ENCODE peak calls at places on chromosomes 7 and 10, in nine cellular contexts. U is sigmoid colon, Q is HCT116, K is lower leg skin, N is lower lobe of right lung, W is BE2C, J is fibroblast of lung, C is RWPE1, B is AG09319. O is an unnamed sample.

GRCh38 chr10:112797221-112797620 is 152.8 kb upstream of the TCF7L2 start:
- DNase-seq in K (no peak), W (no peak), N (no peak), B (no peak), Q (no peak), U (no peak), C (no peak), J (no peak), O (no peak)

GRCh38 chr10:803041-803741 is 113.7 kb upstream of the DIP2C start:
- DNase-seq in Q (no peak), J (no peak), W (no peak), U (peak; percentile 60), K (no peak), C (no peak), B (no peak), N (no peak), O (no peak)

GRCh38 chr10:104323721-104324686 is 14.3 kb downstream of the ITPRIP start:
- DNase-seq in K (no peak), B (no peak), J (no peak), Q (no peak), N (peak; percentile 86), U (peak; percentile 78), C (no peak), W (no peak), O (no peak)

GRCh38 chr7:1412322-1413261 is 46.7 kb downstream of the MICALL2 start:
- DNase-seq in Q (peak; percentile 77), C (peak; percentile 99), J (peak; percentile 78), B (peak; percentile 49), U (peak; percentile 82), N (peak; percentile 93), K (peak; percentile 44), W (peak; percentile 97), O (no peak)

GRCh38 chr7:147078324-147078723 is 961.7 kb downstream of the CNTNAP2 start:
- DNase-seq in K (no peak), B (no peak), W (no peak), N (no peak), U (no peak), Q (no peak), J (no peak), C (no peak), O (no peak)

GRCh38 chr7:10475940-10476641 is 497.6 kb upstream of the PHF14 start:
- DNase-seq in C (no peak), B (no peak), W (no peak), K (no peak), J (no peak), Q (no peak), N (no peak), U (no peak), O (no peak)

GRCh38 chr7:100158229-100159098 is at the start of gene TRAPPC14:
- DNase-seq in W (peak; percentile 96), B (no peak), J (peak; percentile 71), N (peak; percentile 98), K (peak; percentile 87), U (peak; percentile 94), C (peak; percentile 97), Q (no peak), O (no peak)

GRCh38 chr7:27080844-27081423 is 14.9 kb downstream of the HOXA1 start:
- DNase-seq in Q (no peak), B (no peak), K (no peak), C (peak; percentile 86), J (no peak), W (no peak), U (no peak), N (no peak), O (no peak)

GRCh38 chr7:133255461-133255860 is 2.6 kb downstream of the EXOC4 start:
- DNase-seq in J (peak; percentile 40), N (no peak), W (no peak), C (no peak), U (no peak), B (no peak), K (no peak), Q (no peak), O (no peak)

GRCh38 chr7:81468516-81468915 is 301.3 kb downstream of the HGF start:
- DNase-seq in W (no peak), C (no peak), N (no peak), K (no peak), Q (no peak), B (no peak), J (no peak), U (no peak), O (no peak)

GRCh38 chr10:122189185-122189584 is 81.9 kb upstream of the BTBD16 start:
- DNase-seq in N (no peak), C (no peak), K (no peak), Q (no peak), W (no peak), U (no peak), J (no peak), B (no peak), O (no peak)

GRCh38 chr7:76020031-76020714 is 25.8 kb upstream of the TMEM120A start:
- DNase-seq in Q (peak; percentile 47), C (peak; percentile 63), J (peak; percentile 67), N (peak; percentile 82), K (peak; percentile 48), B (peak; percentile 25), W (peak; percentile 78), U (peak; percentile 82), O (no peak)

GRCh38 chr7:12638851-12639467 is 48.5 kb upstream of the ARL4A start:
- DNase-seq in K (no peak), Q (peak; percentile 36), W (no peak), U (no peak), J (peak; percentile 66), C (peak; percentile 42), B (no peak), N (no peak), O (peak; percentile 10)

GRCh38 chr10:130498934-130499333 is 362.7 kb downstream of the GLRX3 start:
- DNase-seq in C (no peak), J (no peak), B (no peak), W (no peak), Q (no peak), K (no peak), U (no peak), N (no peak), O (no peak)

GRCh38 chr10:51014680-51015425 is 59.4 kb upstream of the PRKG1 start:
- DNase-seq in Q (no peak), C (no peak), N (no peak), U (no peak), B (no peak), W (no peak), J (peak; percentile 73), K (no peak), O (no peak)

DNA sequence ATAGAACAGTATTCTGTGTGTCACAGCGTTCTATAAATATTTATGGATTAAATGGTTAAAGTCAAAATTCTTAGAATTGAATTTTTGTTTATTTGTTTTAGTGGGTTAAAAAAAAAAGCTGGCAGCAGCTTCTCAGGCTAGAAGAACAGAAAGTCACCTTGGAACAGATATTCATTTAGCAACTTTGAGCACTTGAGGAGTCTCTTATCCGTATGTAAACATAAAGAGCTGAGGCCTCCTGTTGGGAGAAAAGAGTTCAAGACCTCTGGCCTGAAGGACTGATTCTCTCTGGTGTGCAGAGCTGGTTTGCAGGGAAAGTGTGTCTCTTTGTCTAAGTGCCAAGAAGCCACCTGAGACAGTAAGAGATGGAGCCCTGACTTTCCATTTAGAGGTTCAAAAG is 109.9 kb downstream of the HERPUD2 start:
- DNase-seq in B (no peak), U (no peak), K (no peak), W (no peak), C (no peak), N (no peak), J (no peak), Q (no peak), O (no peak)
- TF ChIP-seq CTCF in B (no peak), U (no peak), K (no peak), W (no peak), C (no peak), N (no peak), J (no peak), Q (no peak), O (no peak)

DNA sequence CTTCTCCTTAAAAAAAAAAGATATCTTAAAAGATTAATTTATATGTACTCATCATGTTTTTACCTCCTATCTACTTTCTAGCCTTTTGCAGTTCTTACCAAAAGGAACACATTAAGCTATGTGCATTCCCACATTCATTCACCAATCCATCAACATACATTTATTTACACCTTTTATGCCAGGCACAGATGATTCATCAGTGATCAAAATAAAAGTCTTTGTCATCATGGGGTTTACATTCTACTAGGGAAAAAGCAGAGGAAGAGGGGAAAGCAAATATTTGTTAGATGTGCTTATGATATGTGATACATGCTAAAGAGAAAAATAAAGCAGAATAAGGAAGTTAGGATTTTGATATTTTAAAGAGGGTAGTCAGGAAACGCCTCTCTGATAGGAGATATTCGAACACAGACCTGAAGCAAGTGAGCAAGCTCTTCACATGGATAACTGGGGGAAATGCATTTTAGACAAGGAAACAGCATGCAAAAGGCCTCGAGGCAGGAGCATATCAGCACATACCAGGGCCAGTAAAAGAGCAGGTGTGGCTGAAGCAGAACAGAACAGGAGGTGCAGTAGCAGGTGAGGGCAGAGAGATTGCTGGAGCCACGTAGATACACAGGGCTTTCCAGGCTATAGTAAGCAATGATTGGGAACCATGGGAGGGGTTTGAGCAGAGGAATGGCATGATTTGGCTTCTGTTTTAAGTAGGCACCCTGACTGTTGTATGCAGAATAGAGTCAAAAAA is 67.4 kb downstream of the REEP3 start:
- DNase-seq in K (no peak), C (peak; percentile 42), W (no peak), N (no peak), U (no peak), Q (no peak), B (no peak), J (peak; percentile 27), O (no peak)
- TF ChIP-seq CTCF in K (no peak), C (no peak), W (no peak), N (no peak), U (no peak), Q (no peak), B (no peak), J (no peak), O (no peak)

DNA sequence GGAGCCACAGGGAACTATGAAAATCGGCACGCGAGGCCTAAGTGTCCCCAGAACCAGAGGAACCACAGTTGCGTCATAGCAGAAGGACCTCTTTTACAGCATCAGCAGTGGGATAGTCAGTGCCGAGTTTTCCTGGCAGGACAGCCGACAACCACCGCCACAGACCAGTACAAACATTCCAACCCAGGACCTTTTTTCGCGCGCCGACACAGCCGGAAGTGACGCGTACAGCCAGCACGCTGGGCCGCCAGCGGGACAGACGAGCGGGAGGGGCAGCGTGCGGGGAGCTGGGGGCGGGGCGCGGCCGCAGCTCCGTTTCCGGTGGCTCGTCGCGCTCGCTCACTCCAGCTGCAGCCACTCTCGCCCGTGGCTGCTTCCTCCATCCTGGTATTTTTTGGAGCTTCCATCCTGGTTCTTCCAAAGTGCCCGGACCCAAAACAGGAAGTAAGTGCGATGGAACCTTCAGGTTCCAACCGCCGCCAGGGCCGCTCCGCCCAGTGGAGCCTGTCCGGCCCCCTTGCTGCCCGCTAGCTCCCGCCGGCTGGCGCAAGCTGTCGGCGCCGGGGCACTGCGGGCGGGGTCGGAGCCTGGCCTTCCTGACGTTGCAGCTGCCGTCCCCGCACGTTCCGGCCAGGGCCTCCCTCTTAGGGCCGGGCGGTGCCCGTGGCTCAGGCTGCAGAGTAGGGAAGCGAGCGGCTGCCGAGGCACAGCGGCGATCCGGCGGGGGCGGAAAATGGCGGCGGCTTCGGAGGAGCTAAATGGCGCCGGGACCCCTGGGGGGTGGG is at the start of gene DMTF1:
- DNase-seq in C (peak; percentile 92), U (peak; percentile 98), K (peak; percentile 92), Q (peak; percentile 89), J (peak; percentile 96), W (peak; percentile 95), B (peak; percentile 87), N (peak; percentile 97), O (peak; percentile 80)
- TF ChIP-seq CTCF in C (no peak), U (no peak), K (no peak), Q (no peak), J (no peak), W (no peak), B (no peak), N (no peak), O (no peak)

GRCh38 chr7:131071786-131072504 is 255.7 kb upstream of the MKLN1 start:
- DNase-seq in U (no peak), W (peak; percentile 83), K (no peak), Q (no peak), J (peak; percentile 74), B (peak; percentile 62), N (no peak), C (no peak), O (no peak)
- TF ChIP-seq CTCF in U (peak; percentile 14), W (peak; percentile 41), K (no peak), Q (peak; percentile 41), J (no peak), B (peak; percentile 35), N (peak; percentile 38), C (peak; percentile 68), O (peak; percentile 16)

O was measured in AG09309.